ENCODE peak calls at places on chromosomes 1 and 21, in five cellular contexts. Z, M, I, G and O are unnamed samples.
A peak's percentile ranks its signal among the peaks of the same experiment; 100 is the strongest.

GRCh38 chr1:110106013-110106941 is 6.0 kb upstream of the UBL4B start:
- DNase-seq in Z (peak; percentile 50), M (no peak), I (peak; percentile 52), G (peak; percentile 21), O (peak; percentile 85)

GRCh38 chr1:102071451-102071850 is 74.7 kb upstream of the OLFM3 start:
- DNase-seq in Z (no peak), M (no peak), I (no peak), G (no peak), O (no peak)

GRCh38 chr1:148264374-148265276 is 112.5 kb upstream of the NBPF11 start:
- DNase-seq in Z (peak; percentile 82), M (peak; percentile 62), I (no peak), G (no peak), O (no peak)

GRCh38 chr1:34684246-34684645 is 70.6 kb upstream of the GJB5 start:
- DNase-seq in Z (no peak), M (no peak), I (no peak), G (no peak), O (no peak)

GRCh38 chr21:46205121-46205520 is 20.9 kb upstream of the SPATC1L start:
- DNase-seq in Z (no peak), M (peak; percentile 38), I (no peak), G (no peak), O (peak; percentile 27)

GRCh38 chr1:231808990-231809389 is 182.4 kb downstream of the DISC1 start:
- DNase-seq in Z (peak; percentile 80), M (no peak), I (no peak), G (no peak), O (no peak)

GRCh38 chr1:2538376-2538775 is 8.3 kb upstream of the HES5 start:
- DNase-seq in Z (no peak), M (no peak), I (no peak), G (no peak), O (no peak)

GRCh38 chr1:107669996-107670395 is 295.0 kb downstream of the VAV3 start:
- DNase-seq in Z (peak; percentile 74), M (no peak), I (no peak), G (no peak), O (peak; percentile 49)

GRCh38 chr21:42807938-42808613 is 71.3 kb downstream of the WDR4 start:
- DNase-seq in Z (no peak), M (no peak), I (no peak), G (no peak), O (no peak)

GRCh38 chr1:198892065-198892464 is 253.2 kb downstream of the PTPRC start:
- DNase-seq in Z (peak; percentile 77), M (no peak), I (no peak), G (no peak), O (no peak)

GRCh38 chr1:207713529-207713928 is 38.3 kb upstream of the CD46 start:
- DNase-seq in Z (no peak), M (no peak), I (no peak), G (no peak), O (no peak)

GRCh38 chr1:205750683-205751651 is 985 bp upstream of the NUCKS1 start:
- DNase-seq in Z (peak; percentile 12), M (no peak), I (no peak), G (no peak), O (no peak)

GRCh38 chr1:36707221-36707620 is 224.5 kb upstream of the CSF3R start:
- DNase-seq in Z (no peak), M (no peak), I (no peak), G (no peak), O (no peak)

DNA sequence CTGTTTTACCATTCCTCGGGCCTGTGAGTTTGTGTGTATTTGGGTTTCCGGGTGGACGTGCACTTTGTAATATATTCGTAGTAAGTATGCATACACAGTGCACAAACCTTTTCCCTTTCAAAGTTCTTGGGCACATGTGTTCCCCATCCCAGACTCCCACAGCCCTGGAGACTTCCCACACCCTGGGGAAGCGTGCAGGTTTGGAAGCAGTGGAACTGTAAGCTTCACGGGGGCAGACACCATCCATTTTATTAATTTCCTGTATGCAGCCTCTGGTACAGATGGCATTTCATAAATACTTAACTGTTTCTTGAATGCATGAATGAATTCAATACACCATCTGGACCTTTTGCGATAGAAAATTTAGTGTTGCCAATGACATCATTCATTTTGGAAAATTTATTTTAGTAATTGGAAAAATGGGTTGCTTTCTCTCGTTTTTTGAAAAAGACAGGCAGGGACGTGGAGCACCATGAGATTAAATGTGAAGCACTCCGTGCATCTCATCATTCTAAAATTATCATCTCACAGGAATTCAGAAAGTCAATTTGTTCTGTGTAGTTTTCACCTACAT is 10.8 kb downstream of the ETS2 start:
- DNase-seq in Z (no peak), M (no peak), I (no peak), G (no peak), O (no peak)
- H3K9me3 ChIP-seq in Z (no peaks in the 10 kb centered on the region), M (no peaks in the 10 kb centered on the region), I (no peaks in the 10 kb centered on the region), G (no peaks in the 10 kb centered on the region), O (no peaks in the 10 kb centered on the region)

DNA sequence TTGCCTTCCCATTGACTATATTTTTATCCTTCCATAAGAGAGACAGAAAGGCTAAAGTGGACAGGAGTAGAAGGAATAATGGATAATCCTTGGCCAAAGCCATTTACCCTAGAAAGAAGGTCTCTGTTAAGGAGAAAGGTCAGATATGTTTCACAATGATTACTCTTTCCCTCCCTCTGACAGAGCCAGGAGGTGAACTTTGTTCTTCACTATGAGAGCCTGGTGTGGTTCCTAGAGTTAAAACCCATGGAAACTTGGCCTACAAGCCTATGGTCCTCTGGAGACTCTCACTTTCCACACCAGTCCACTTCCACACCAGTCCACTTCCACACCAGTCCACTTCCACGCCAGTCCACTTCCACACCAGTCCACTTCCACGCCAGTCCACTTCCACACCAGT is 479.9 kb upstream of the ZP4 start:
- DNase-seq in Z (no peak), M (no peak), I (no peak), G (no peak), O (no peak)
- H3K9me3 ChIP-seq in Z (no peaks in the 10 kb centered on the region), M (no peaks in the 10 kb centered on the region), I (peaks cover 7% of the 10 kb centered on the region), G (no peaks in the 10 kb centered on the region), O (no peaks in the 10 kb centered on the region)

DNA sequence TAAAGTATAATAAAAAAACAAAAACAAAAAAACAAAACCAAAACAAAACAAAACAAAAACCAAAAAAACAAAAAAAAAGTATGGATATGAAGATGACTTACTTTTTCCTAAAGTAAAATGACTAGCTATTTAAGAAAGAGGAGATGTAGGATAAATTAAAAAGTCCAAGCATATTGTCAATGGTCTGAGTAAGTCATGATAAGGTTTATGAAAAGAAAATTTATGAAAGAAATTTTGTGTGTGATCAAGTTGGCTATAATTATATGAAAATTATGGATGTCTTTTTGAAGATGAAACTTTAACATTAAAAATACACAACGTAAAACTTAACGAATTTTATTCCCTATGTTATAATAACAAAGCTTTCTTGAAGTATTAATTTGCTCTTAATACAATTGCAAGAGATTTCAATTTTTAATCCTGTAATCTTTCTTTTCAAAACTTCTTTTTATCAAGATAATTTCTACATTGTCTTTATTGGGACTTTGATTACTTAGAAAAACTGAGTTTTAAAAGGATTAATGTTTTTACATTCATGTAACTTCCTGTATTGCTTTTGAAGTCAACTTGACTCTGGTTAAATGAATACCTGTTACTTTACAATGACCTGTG is 200.9 kb upstream of the IVNS1ABP start:
- DNase-seq in Z (no peak), M (no peak), I (no peak), G (no peak), O (no peak)
- H3K9me3 ChIP-seq in Z (no peaks in the 10 kb centered on the region), M (no peaks in the 10 kb centered on the region), I (peaks cover 20% of the 10 kb centered on the region), G (no peaks in the 10 kb centered on the region), O (peaks cover 1% of the 10 kb centered on the region)

DNA sequence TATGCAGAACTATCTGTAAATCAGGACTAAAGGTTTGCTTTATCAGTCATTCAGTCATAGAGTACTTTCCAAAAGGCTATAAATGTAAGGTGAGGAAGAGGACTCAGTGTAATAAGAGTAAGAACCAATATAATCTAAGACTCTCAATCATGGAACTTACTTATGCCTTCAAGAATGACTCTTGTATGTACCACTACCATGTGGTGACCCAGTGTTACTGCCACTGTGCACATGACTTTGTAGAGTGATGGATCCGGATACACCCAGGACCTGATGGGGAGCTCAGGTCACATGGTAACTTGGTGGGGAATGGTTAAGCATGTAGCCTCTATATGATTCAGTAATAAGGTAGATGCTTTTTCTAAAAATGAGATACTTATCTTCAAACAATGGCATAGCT is 2099.8 kb downstream of the MRPL39 start:
- DNase-seq in Z (no peak), M (no peak), I (no peak), G (no peak), O (no peak)
- H3K9me3 ChIP-seq in Z (no peaks in the 10 kb centered on the region), M (no peaks in the 10 kb centered on the region), I (no peaks in the 10 kb centered on the region), G (no peaks in the 10 kb centered on the region), O (no peaks in the 10 kb centered on the region)